ENCODE peak calls at places on chromosomes 7 and 10, in ten cellular contexts. Z is Daoy; T is WERI-Rb-1; C is NCI-H510A; S is naive B cell; A is foreskin melanocyte; P is stimulated activated CD8-positive, alpha-beta memory T cell treated with anti-CD3 and anti-CD28 coated beads, Interleukin-7, amount 100 ng/mL, for 48 hours; H is psoas muscle; Q is NCI-H1092; B is Ammon's horn. Y is an unnamed sample.

GRCh38 chr10:35391153-35391953 is 55.0 kb downstream of the CCNY start:
- DNase-seq in Z (no peak), T (no peak), C (no peak), B (no peak), A (no peak), S (no peak), Q (no peak), H (no peak), P (no peak), Y (no peak)

GRCh38 chr7:104264281-104264680 is 56.5 kb upstream of the ORC5 start:
- DNase-seq in B (no peak), Z (peak), Q (no peak), A (peak), P (no peak), C (no peak), T (no peak), S (no peak), H (no peak), Y (no peak)

GRCh38 chr10:66151346-66151745 is 774.5 kb upstream of the LRRTM3 start:
- DNase-seq in Z (no peak), B (no peak), P (no peak), C (no peak), Q (no peak), S (no peak), H (no peak), T (no peak), A (no peak), Y (no peak)

GRCh38 chr10:75910032-75910431 is 478.6 kb downstream of the LRMDA start:
- DNase-seq in S (no peak), C (no peak), H (no peak), P (no peak), Q (no peak), Z (no peak), B (peak), T (no peak), A (peak), Y (no peak)

GRCh38 chr7:2956526-2957368 is 86.9 kb downstream of the CARD11 start:
- DNase-seq in C (no peak), T (no peak), H (no peak), Z (peak), Q (no peak), B (no peak), A (no peak), P (no peak), S (no peak), Y (no peak)

GRCh38 chr7:155461631-155462030 is 3.7 kb downstream of the EN2 start:
- DNase-seq in T (no peak), S (no peak), C (no peak), A (no peak), P (no peak), Q (no peak), Z (no peak), B (no peak), H (no peak), Y (no peak)

GRCh38 chr7:73622909-73623797 is 1.2 kb downstream of the MLXIPL start:
- DNase-seq in C (no peak), S (no peak), H (peak), B (no peak), A (no peak), T (no peak), Q (no peak), Z (no peak), P (no peak), Y (no peak)

GRCh38 chr7:148824864-148825263 is 59.2 kb downstream of the EZH2 start:
- DNase-seq in C (no peak), H (no peak), Z (no peak), A (no peak), B (no peak), Q (no peak), T (no peak), P (no peak), S (no peak), Y (no peak)

GRCh38 chr7:113289140-113289740 is 170.9 kb upstream of the SMIM30 start:
- DNase-seq in P (no peak), B (peak), A (peak), C (no peak), S (no peak), Z (no peak), T (peak), Q (no peak), H (no peak), Y (peak)

GRCh38 chr10:15897282-15897681 is 37.0 kb upstream of the MINDY3 start:
- DNase-seq in A (peak), T (no peak), Z (peak), S (no peak), B (no peak), H (no peak), Q (no peak), C (no peak), P (no peak), Y (no peak)

GRCh38 chr10:4083509-4084003 is 298.5 kb upstream of the KLF6 start:
- DNase-seq in P (no peak), B (no peak), H (no peak), A (no peak), C (no peak), Q (peak), T (no peak), Z (no peak), S (no peak), Y (no peak)

GRCh38 chr7:69412331-69413146 is 185.7 kb upstream of the AUTS2 start:
- DNase-seq in Z (peak), H (peak), P (no peak), S (no peak), B (peak), T (no peak), Q (no peak), C (no peak), A (no peak), Y (no peak)

GRCh38 chr10:89481662-89482061 is 53.7 kb downstream of the SLC16A12 start:
- DNase-seq in S (no peak), Q (no peak), Z (no peak), H (no peak), T (no peak), A (peak), C (no peak), B (no peak), P (no peak), Y (no peak)

GRCh38 chr7:14201353-14201752 is 211.9 kb upstream of the ETV1 start:
- DNase-seq in T (no peak), C (no peak), Q (no peak), H (no peak), P (no peak), S (no peak), B (no peak), A (no peak), Z (no peak), Y (no peak)

GRCh38 chr10:100182908-100183307 is 2.9 kb downstream of the ERLIN1 start:
- DNase-seq in T (peak), C (no peak), S (no peak), H (no peak), A (no peak), Q (no peak), Z (no peak), B (no peak), P (no peak), Y (no peak)

GRCh38 chr7:82699773-82700186 is 256.2 kb upstream of the CACNA2D1 start:
- DNase-seq in B (no peak), T (no peak), S (no peak), Z (peak), C (no peak), H (no peak), P (no peak), Q (no peak), A (no peak), Y (peak)

GRCh38 chr7:69871886-69872592 is 273.8 kb downstream of the AUTS2 start:
- DNase-seq in P (no peak), Q (no peak), B (no peak), T (peak), C (no peak), S (no peak), H (no peak), A (no peak), Z (peak), Y (no peak)

GRCh38 chr7:39894904-39895303 is 55.2 kb upstream of the CDK13 start:
- DNase-seq in Q (no peak), S (no peak), B (no peak), P (no peak), A (no peak), T (no peak), H (no peak), C (no peak), Z (no peak), Y (no peak)

GRCh38 chr10:33157108-33157507 is 177.4 kb downstream of the NRP1 start:
- DNase-seq in T (no peak), S (no peak), B (no peak), A (no peak), Q (no peak), H (no peak), C (no peak), P (no peak), Z (peak), Y (no peak)

GRCh38 chr7:129493555-129493954 is 8.8 kb upstream of the SMKR1 start:
- DNase-seq in H (no peak), C (no peak), P (no peak), S (no peak), Q (no peak), Z (peak), B (no peak), T (no peak), A (no peak), Y (no peak)

GRCh38 chr7:114508096-114508495 is 93.5 kb downstream of the FOXP2 start:
- DNase-seq in P (no peak), A (no peak), T (no peak), B (peak), C (no peak), Q (no peak), S (no peak), Z (peak), H (no peak), Y (no peak)

GRCh38 chr10:114541081-114541833 is 116.8 kb downstream of the ABLIM1 start:
- DNase-seq in A (no peak), B (no peak), C (no peak), Q (no peak), T (no peak), P (no peak), H (peak), S (no peak), Z (no peak), Y (no peak)

GRCh38 chr7:150479023-150479716 is 28.7 kb downstream of the GIMAP8 start:
- DNase-seq in P (no peak), C (no peak), A (no peak), H (no peak), S (no peak), Q (no peak), T (no peak), Z (no peak), B (no peak), Y (peak)

GRCh38 chr10:76190871-76191270 is 759.4 kb downstream of the LRMDA start:
- DNase-seq in T (peak), H (no peak), S (no peak), P (no peak), A (no peak), B (no peak), C (no peak), Z (no peak), Q (no peak), Y (no peak)

GRCh38 chr10:114239117-114239993 is at the start of gene VWA2:
- DNase-seq in Z (peak), Q (peak), B (no peak), T (peak), P (peak), S (peak), A (no peak), H (peak), C (peak), Y (peak)

GRCh38 chr7:7136423-7136822 is 45.9 kb upstream of the C1GALT1 start:
- DNase-seq in Z (no peak), P (no peak), H (no peak), Q (no peak), A (no peak), S (peak), T (no peak), B (no peak), C (no peak), Y (peak)

GRCh38 chr10:119933179-119933578 is 40.6 kb downstream of the SEC23IP start:
- DNase-seq in H (no peak), Q (no peak), T (peak), C (no peak), Z (no peak), A (peak), P (no peak), S (no peak), B (peak), Y (no peak)

GRCh38 chr7:41599760-41600159 is 103.1 kb downstream of the INHBA start:
- DNase-seq in P (no peak), S (no peak), C (no peak), Z (peak), H (no peak), B (no peak), T (peak), A (no peak), Q (no peak), Y (no peak)

GRCh38 chr10:91050371-91051034 is 129.6 kb upstream of the ANKRD1 start:
- DNase-seq in Q (no peak), C (no peak), T (no peak), A (no peak), B (no peak), H (no peak), P (no peak), S (no peak), Z (no peak), Y (no peak)

GRCh38 chr7:35513828-35514227 is 181.1 kb downstream of the HERPUD2 start:
- DNase-seq in A (no peak), C (no peak), S (no peak), B (no peak), T (no peak), H (no peak), P (no peak), Z (peak), Q (no peak), Y (no peak)